ENCODE peak calls at places on chromosome 9, in ten cellular contexts. J is cardiac muscle cell; L is NCI-H524 treated with DMSO at 0.1 percent for 48 hours; N is KG1; O is hypothalamus; X is NCI-H2081; W is gastrocnemius medialis; M is neural crest cell; S is HuH-7.5; G is NK-92 treated with Interleukin-12 subunit alpha and Interleukin-12 subunit beta, amount 100 ng/mL, for 24 hours. P is an unnamed sample.

GRCh38 chr9:34400686-34401602 is 24.2 kb upstream of the MYORG start:
- DNase-seq in X (no peak), O (no peak), W (no peak), M (no peak), L (no peak), J (no peak), S (no peak), N (no peak), G (no peak), P (no peak)

GRCh38 chr9:98429613-98430012 is 174.2 kb upstream of the TBC1D2 start:
- DNase-seq in L (peak), J (peak), O (no peak), M (no peak), S (no peak), W (no peak), X (no peak), N (no peak), G (no peak), P (no peak)

GRCh38 chr9:35277649-35278359 is 116.0 kb downstream of the UNC13B start:
- DNase-seq in O (no peak), N (no peak), S (no peak), M (no peak), G (no peak), W (peak), J (peak), X (no peak), L (no peak), P (no peak)

GRCh38 chr9:34384368-34385165 is 7.9 kb upstream of the MYORG start:
- DNase-seq in N (no peak), G (no peak), M (no peak), X (no peak), L (no peak), S (no peak), W (no peak), O (no peak), J (peak), P (no peak)

GRCh38 chr9:111148390-111148993 is 110.2 kb upstream of the LPAR1 start:
- DNase-seq in O (no peak), G (no peak), L (no peak), S (no peak), X (no peak), N (no peak), W (no peak), M (no peak), J (peak), P (no peak)

GRCh38 chr9:4832786-4833579 is 40.2 kb downstream of the RCL1 start:
- DNase-seq in O (no peak), X (no peak), W (no peak), S (no peak), G (no peak), N (no peak), J (peak), M (no peak), L (no peak), P (peak)

GRCh38 chr9:115850548-115851304 is 302.9 kb upstream of the PAPPA start:
- DNase-seq in G (no peak), L (no peak), M (no peak), J (peak), W (no peak), S (no peak), N (no peak), O (no peak), X (no peak), P (no peak)

GRCh38 chr9:136244116-136244775 is 1.4 kb downstream of the QSOX2 start:
- DNase-seq in M (no peak), J (no peak), S (no peak), O (no peak), W (no peak), G (no peak), L (no peak), N (peak), X (no peak), P (peak)

GRCh38 chr9:134663753-134664415 is 22.3 kb downstream of the COL5A1 start:
- DNase-seq in N (no peak), W (no peak), X (no peak), J (no peak), G (no peak), M (no peak), L (no peak), O (no peak), S (no peak), P (no peak)

GRCh38 chr9:14258840-14259239 is 55.1 kb downstream of the NFIB start:
- DNase-seq in X (no peak), G (no peak), S (no peak), N (no peak), J (peak), L (no peak), O (no peak), W (no peak), M (no peak), P (no peak)

GRCh38 chr9:16484744-16485143 is 385.7 kb downstream of the BNC2 start:
- DNase-seq in L (no peak), G (no peak), W (no peak), N (no peak), M (no peak), X (no peak), S (no peak), O (no peak), J (peak), P (no peak)

GRCh38 chr9:115106001-115106400 is 12.0 kb downstream of the TNC start:
- DNase-seq in J (no peak), M (no peak), X (no peak), N (no peak), S (peak), W (no peak), O (no peak), L (no peak), G (no peak), P (no peak)

P was measured in RKO.